ENCODE peak calls at places on chromosomes 1 and 21, in seven cellular contexts. W is sigmoid colon, L is tibial nerve, U is esophagus muscularis mucosa, Z is K562, B is stomach, K is suprapubic skin. F is an unnamed sample.

GRCh38 chr21:37534431-37534830 is 167.9 kb downstream of the DYRK1A start:
- DNase-seq in W (no peak), L (no peak), U (no peak), Z (no peak), B (no peak), K (peak), F (no peak)

GRCh38 chr1:215282557-215282956 is 200.0 kb downstream of the KCNK2 start:
- DNase-seq in W (no peak), L (no peak), U (no peak), Z (no peak), B (no peak), K (no peak), F (no peak)

GRCh38 chr1:9589719-9590157 is 1.0 kb downstream of the TMEM201 start:
- DNase-seq in W (peak), L (no peak), U (no peak), Z (no peak), B (no peak), K (no peak), F (no peak)

GRCh38 chr1:174580801-174581200 is 133.0 kb downstream of the GPR52 start:
- DNase-seq in W (no peak), L (no peak), U (no peak), Z (no peak), B (no peak), K (no peak), F (no peak)

GRCh38 chr1:12047120-12047876 is 15.8 kb upstream of the TNFRSF8 start:
- DNase-seq in W (no peak), L (no peak), U (no peak), Z (no peak), B (no peak), K (no peak), F (no peak)

GRCh38 chr1:67724928-67725560 is 40.0 kb downstream of the GADD45A start:
- DNase-seq in W (no peak), L (no peak), U (no peak), Z (no peak), B (peak), K (no peak), F (no peak)

GRCh38 chr1:32972814-32973428 is 8.3 kb upstream of the RNF19B start:
- DNase-seq in W (peak), L (no peak), U (no peak), Z (no peak), B (peak), K (no peak), F (peak)

GRCh38 chr1:207848234-207848633 is 62.7 kb downstream of the CD34 start:
- DNase-seq in W (peak), L (no peak), U (no peak), Z (peak), B (peak), K (no peak), F (no peak)

GRCh38 chr1:102834688-102835320 is 273.5 kb downstream of the COL11A1 start:
- DNase-seq in W (no peak), L (no peak), U (no peak), Z (no peak), B (no peak), K (no peak), F (no peak)

GRCh38 chr1:208511242-208511860 is 267.2 kb upstream of the PLXNA2 start:
- DNase-seq in W (no peak), L (no peak), U (no peak), Z (no peak), B (no peak), K (no peak), F (no peak)

GRCh38 chr1:37995773-37996379 is 6.1 kb upstream of the SF3A3 start:
- DNase-seq in W (peak), L (peak), U (peak), Z (no peak), B (peak), K (peak), F (peak)

GRCh38 chr1:197467881-197468280 is 199.8 kb downstream of the CRB1 start:
- DNase-seq in W (no peak), L (no peak), U (no peak), Z (no peak), B (no peak), K (no peak), F (no peak)

GRCh38 chr1:1344672-1345361 is 4.4 kb downstream of the DVL1 start:
- DNase-seq in W (no peak), L (no peak), U (no peak), Z (peak), B (peak), K (no peak), F (no peak)

GRCh38 chr1:8439015-8439702 is 121.2 kb downstream of the SLC45A1 start:
- DNase-seq in W (peak), L (peak), U (peak), Z (peak), B (peak), K (peak), F (peak)

GRCh38 chr1:79848316-79848715 is 841.8 kb upstream of the ADGRL4 start:
- DNase-seq in W (no peak), L (no peak), U (no peak), Z (no peak), B (no peak), K (no peak), F (no peak)

GRCh38 chr1:219555031-219555667 is 57.8 kb downstream of the ZC3H11B start:
- DNase-seq in W (no peak), L (no peak), U (no peak), Z (no peak), B (no peak), K (no peak), F (no peak)

GRCh38 chr21:15841856-15842564 is 112.2 kb downstream of the USP25 start:
- DNase-seq in W (no peak), L (no peak), U (no peak), Z (no peak), B (no peak), K (no peak), F (no peak)

GRCh38 chr1:226569879-226570547 is 21.4 kb downstream of the STUM start:
- DNase-seq in W (peak), L (no peak), U (no peak), Z (peak), B (no peak), K (peak), F (no peak)

GRCh38 chr1:115717541-115717940 is 51.0 kb downstream of the CASQ2 start:
- DNase-seq in W (peak), L (peak), U (no peak), Z (no peak), B (peak), K (no peak), F (peak)

GRCh38 chr1:62908168-62908567 is 124.2 kb downstream of the ATG4C start:
- DNase-seq in W (no peak), L (no peak), U (no peak), Z (no peak), B (no peak), K (no peak), F (no peak)

GRCh38 chr1:62904537-62904936 is 120.6 kb downstream of the ATG4C start:
- DNase-seq in W (no peak), L (no peak), U (no peak), Z (no peak), B (no peak), K (no peak), F (no peak)

GRCh38 chr1:62905872-62906271 is 121.9 kb downstream of the ATG4C start:
- DNase-seq in W (no peak), L (no peak), U (no peak), Z (no peak), B (no peak), K (no peak), F (no peak)

GRCh38 chr1:62905309-62905708 is 121.4 kb downstream of the ATG4C start:
- DNase-seq in W (no peak), L (no peak), U (no peak), Z (no peak), B (no peak), K (no peak), F (no peak)

GRCh38 chr1:62906428-62906886 is 122.5 kb downstream of the ATG4C start:
- DNase-seq in W (no peak), L (no peak), U (no peak), Z (peak), B (no peak), K (no peak), F (no peak)
- TF ChIP-seq CTCF in W (no peak), L (no peak), U (no peak), Z (peak), B (no peak), K (peak), F (no peak)

DNA sequence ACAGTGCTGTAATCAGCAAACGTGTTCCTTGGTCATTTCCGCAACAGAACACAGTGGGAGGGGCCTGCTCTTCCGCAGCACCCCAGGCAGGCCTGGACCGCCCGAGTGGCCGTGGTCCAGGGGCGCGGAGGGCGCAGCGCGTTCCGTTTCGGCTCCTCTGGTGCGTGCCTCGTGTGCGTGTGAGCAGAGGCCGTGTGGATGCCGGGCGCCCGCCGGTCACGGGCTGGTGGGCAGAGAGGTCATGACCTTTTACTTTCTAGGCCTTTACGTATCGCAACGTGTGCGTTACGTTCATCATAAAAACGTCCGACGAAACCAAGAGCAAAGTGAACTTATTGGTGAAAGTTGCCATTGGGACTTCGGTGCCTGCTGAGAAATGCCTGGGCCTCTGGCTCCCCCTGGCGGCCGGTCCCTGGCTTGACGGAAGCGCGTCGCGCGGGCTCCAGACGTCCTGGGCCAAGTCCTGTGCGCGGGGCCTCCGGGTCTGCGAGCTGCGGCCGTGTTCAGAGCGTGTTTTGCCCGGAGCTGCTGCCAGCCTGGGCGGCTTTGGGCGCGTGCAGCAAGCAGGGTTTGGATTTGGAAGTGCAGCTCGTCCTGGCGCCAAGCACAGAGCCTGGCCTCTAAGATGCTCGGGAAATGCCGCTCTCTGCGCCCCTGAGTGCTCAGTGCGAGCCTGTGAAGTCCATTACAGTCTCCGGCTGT is 34.4 kb downstream of the COL18A1 start:
- DNase-seq in W (peak), L (peak), U (peak), Z (peak), B (peak), K (peak), F (peak)
- TF ChIP-seq EP300 in W (no peak), L (peak), U (no peak), Z (no peak), B (peak), K (no peak), F (peak)

GRCh38 chr1:156082111-156083091 is at the start of gene MEX3A:
- DNase-seq in W (peak), L (no peak), U (no peak), Z (peak), B (peak), K (no peak), F (peak)
- TF ChIP-seq POLR2A in W (no peak), L (no peak), U (no peak), Z (peak), B (no peak), K (no peak), F (peak)

DNA sequence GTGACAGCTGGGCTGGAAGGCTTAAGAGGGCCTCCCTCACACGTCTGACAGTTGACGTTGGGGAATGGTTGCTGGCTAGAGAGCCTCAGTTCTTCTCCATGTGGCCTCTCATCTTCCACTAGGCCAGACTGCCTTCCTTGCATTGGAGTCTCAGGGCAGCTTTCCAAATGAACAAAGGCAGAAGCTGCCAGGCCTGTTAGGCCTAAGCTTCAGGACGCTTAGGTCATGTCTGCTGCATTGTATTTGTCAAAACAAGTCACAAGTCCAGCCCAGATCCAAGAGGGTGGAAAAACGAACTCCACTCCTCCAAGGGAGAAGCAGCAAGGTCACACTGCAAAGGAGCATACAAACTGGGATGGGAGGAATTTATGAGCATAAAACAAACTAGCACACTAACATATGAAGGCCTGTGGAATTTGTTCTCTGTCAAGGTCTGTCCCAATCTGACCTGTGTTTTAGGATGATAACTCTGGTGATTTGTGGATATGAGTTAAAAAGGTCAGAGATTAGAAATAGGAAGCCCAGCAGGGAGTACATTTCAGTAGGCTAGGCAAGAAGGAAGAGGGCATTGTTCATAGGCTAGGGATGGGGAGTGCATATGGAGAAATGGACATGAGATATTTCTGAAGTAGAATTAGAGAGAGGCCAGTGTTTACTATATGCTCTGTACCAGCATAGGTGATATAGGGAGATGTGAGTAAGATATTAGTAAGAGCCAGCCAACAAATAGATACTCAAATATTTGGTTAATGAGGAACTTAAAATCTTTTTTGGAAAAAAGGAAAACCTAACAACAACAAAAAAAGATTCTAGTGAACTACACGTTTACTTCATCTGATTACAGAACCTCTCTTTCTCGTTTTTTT is 29.1 kb upstream of the CNN3 start:
- DNase-seq in W (peak), L (no peak), U (no peak), Z (no peak), B (no peak), K (no peak), F (peak)
- TF ChIP-seq CTCF in W (no peak), L (no peak), U (no peak), Z (no peak), B (no peak), K (no peak), F (no peak)

GRCh38 chr1:204134103-204134502 is 17.7 kb downstream of the ETNK2 start:
- DNase-seq in W (no peak), L (no peak), U (no peak), Z (no peak), B (no peak), K (no peak), F (no peak)
- TF ChIP-seq EP300 in W (no peak), L (no peak), U (no peak), Z (no peak), B (no peak), K (no peak), F (no peak)

GRCh38 chr1:162166934-162167615 is 97.6 kb downstream of the NOS1AP start:
- DNase-seq in W (no peak), L (no peak), U (no peak), Z (no peak), B (no peak), K (no peak), F (no peak)

GRCh38 chr1:162171078-162171477 is 101.6 kb downstream of the NOS1AP start:
- DNase-seq in W (no peak), L (peak), U (no peak), Z (no peak), B (no peak), K (no peak), F (no peak)

GRCh38 chr1:162168935-162169545 is 99.5 kb downstream of the NOS1AP start:
- DNase-seq in W (no peak), L (no peak), U (no peak), Z (no peak), B (no peak), K (no peak), F (no peak)

GRCh38 chr1:162165528-162165927 is 96.0 kb downstream of the NOS1AP start:
- DNase-seq in W (no peak), L (no peak), U (no peak), Z (no peak), B (no peak), K (no peak), F (no peak)

DNA sequence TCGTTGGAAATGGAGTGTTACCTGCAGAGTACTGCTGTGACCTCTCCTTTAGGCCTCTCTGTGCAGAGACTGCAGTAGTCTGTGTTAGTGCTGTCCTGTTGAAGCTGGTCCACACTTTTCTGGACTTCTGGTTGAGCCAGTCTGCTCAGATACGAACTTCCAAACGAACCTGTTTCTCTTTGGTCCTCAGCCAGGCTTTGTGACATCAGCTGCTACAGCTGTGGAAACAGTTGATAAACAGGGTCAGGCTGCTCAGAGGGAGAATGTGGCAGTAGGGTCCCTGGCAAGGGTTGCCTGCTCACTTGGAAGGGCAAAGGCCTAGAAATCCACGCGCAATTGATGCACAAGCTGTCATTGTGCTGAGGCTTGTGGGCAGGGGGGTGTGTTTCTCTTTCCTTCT is 98.8 kb downstream of the NOS1AP start:
- DNase-seq in W (no peak), L (no peak), U (no peak), Z (no peak), B (peak), K (no peak), F (no peak)
- TF ChIP-seq POLR2A in W (no peak), L (no peak), U (no peak), Z (no peak), B (no peak), K (no peak), F (no peak)

GRCh38 chr1:71586030-71586429 is 505.2 kb upstream of the ZRANB2 start:
- DNase-seq in W (no peak), L (no peak), U (no peak), Z (no peak), B (no peak), K (no peak), F (no peak)

GRCh38 chr1:71592646-71593274 is 511.9 kb upstream of the ZRANB2 start:
- DNase-seq in W (no peak), L (no peak), U (no peak), Z (no peak), B (no peak), K (no peak), F (no peak)

GRCh38 chr1:71589005-71589404 is 508.2 kb upstream of the ZRANB2 start:
- DNase-seq in W (no peak), L (no peak), U (no peak), Z (no peak), B (no peak), K (no peak), F (no peak)

GRCh38 chr1:71582673-71583072 is 501.8 kb upstream of the ZRANB2 start:
- DNase-seq in W (no peak), L (no peak), U (no peak), Z (no peak), B (no peak), K (no peak), F (no peak)

GRCh38 chr1:71587961-71588360 is 507.1 kb upstream of the ZRANB2 start:
- DNase-seq in W (no peak), L (no peak), U (no peak), Z (no peak), B (no peak), K (no peak), F (no peak)
- TF ChIP-seq CTCF in W (no peak), L (peak), U (peak), Z (no peak), B (no peak), K (no peak), F (no peak)

DNA sequence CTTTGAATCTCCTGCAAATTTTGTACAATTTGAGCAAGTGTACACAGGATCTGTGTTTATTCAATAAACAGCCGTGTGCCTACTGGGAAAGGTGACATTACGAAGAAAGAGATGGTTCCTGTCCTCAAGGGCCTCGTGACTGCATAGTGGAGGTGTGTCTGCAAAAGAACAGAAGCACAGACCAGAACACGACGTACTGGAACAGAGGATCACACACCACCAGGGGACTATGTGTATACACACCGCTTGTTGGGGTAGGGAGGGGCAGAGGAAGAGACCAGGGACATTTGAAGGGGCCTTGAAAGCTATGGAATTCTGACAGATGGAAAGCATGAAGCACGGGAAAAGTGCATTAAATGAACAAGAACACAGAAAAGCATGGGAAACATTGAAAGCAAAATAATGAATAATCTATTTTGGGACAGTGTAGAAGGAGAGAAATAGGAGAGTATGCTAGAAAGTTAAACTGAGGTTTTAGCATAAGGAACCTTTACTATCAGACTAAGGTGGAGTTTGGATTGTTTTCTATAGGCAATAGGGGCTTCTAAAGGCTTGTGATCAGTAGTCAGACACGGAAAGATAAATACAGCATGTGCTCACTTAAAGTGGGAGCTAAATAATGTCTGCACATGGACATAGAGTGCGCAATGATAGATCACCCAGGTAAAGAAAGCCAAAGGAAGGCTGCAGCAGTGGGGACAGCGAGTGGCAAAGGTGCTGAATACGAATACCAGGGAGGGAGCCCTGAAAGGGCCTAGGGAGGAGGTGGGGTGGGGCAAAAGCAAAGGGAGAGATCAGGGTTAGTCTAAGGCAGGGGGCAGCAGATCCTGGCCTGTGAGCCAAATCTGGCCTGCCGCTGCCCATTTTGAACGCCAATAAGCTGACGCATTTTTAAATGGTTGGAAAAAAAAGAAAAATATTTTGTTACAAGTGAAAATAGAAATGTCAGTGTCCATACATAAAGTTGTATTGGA is 11.0 kb downstream of the JAK1 start:
- DNase-seq in W (no peak), L (no peak), U (no peak), Z (no peak), B (peak), K (no peak), F (no peak)
- TF ChIP-seq EP300 in W (no peak), L (peak), U (no peak), Z (no peak), B (no peak), K (no peak), F (no peak)